ENCODE peak calls at places on chromosomes 2 and 18, in seven cellular contexts. J is heart left ventricle, W is gastrocnemius medialis, Y is upper lobe of right lung, Q is fibroblast of lung, X is endodermal cell, R is cardiac muscle cell. I is an unnamed sample.

GRCh38 chr18:75247601-75248421 is 37.2 kb downstream of the TSHZ1 start:
- DNase-seq in Y (no peak), Q (peak; percentile 60), W (no peak), R (peak; percentile 72), X (no peak), J (no peak), I (no peak)

GRCh38 chr2:217880891-217881290 is 121.9 kb downstream of the TNS1 start:
- DNase-seq in Q (no peak), X (no peak), R (no peak), J (peak; percentile 66), W (no peak), Y (no peak), I (no peak)

GRCh38 chr2:64637931-64638330 is 15.8 kb downstream of the SERTAD2 start:
- DNase-seq in Q (no peak), J (no peak), Y (no peak), W (no peak), R (no peak), X (no peak), I (no peak)

GRCh38 chr2:41151746-41152145 is 699.9 kb upstream of the SLC8A1 start:
- DNase-seq in W (no peak), Q (no peak), R (no peak), J (no peak), Y (no peak), X (no peak), I (no peak)

GRCh38 chr2:236287656-236288055 is 23.4 kb upstream of the ASB18 start:
- DNase-seq in Y (no peak), Q (no peak), R (no peak), J (no peak), W (no peak), X (peak; percentile 17), I (no peak)

GRCh38 chr2:133780099-133780996 is 212.1 kb upstream of the NCKAP5 start:
- DNase-seq in Q (peak; percentile 71), X (peak; percentile 85), R (peak; percentile 84), Y (no peak), W (no peak), J (no peak), I (no peak)

GRCh38 chr2:227325056-227325823 is at the start of gene MFF:
- DNase-seq in Q (peak; percentile 93), X (peak; percentile 95), R (peak; percentile 96), J (peak; percentile 95), W (peak; percentile 91), Y (peak; percentile 97), I (peak; percentile 82)

GRCh38 chr2:12821656-12822055 is 104.9 kb downstream of the TRIB2 start:
- DNase-seq in J (no peak), Q (no peak), W (no peak), R (no peak), Y (no peak), X (no peak), I (no peak)

GRCh38 chr2:38125830-38126229 is 49.9 kb upstream of the CYP1B1 start:
- DNase-seq in R (no peak), Y (no peak), W (no peak), Q (no peak), J (no peak), X (no peak), I (no peak)

GRCh38 chr2:165454905-165455304 is 14.6 kb upstream of the CSRNP3 start:
- DNase-seq in R (no peak), W (no peak), Y (no peak), Q (no peak), X (no peak), J (no peak), I (no peak)

GRCh38 chr2:218876562-218877219 is 4.0 kb upstream of the WNT10A start:
- DNase-seq in W (no peak), R (peak; percentile 79), Y (no peak), J (peak; percentile 62), X (peak; percentile 96), Q (peak; percentile 37), I (no peak)

GRCh38 chr2:25981596-25982272 is 563 bp downstream of the KIF3C start:
- DNase-seq in Q (peak; percentile 21), W (no peak), Y (peak; percentile 68), J (no peak), R (peak; percentile 23), X (no peak), I (no peak)

GRCh38 chr2:96797066-96797625 is 18.9 kb upstream of the CNNM3 start:
- DNase-seq in R (no peak), X (no peak), J (no peak), W (no peak), Y (no peak), Q (no peak), I (no peak)

GRCh38 chr18:69447886-69448285 is 47.2 kb downstream of the DOK6 start:
- DNase-seq in Y (no peak), Q (peak; percentile 58), W (no peak), J (no peak), X (no peak), R (no peak), I (no peak)

GRCh38 chr18:53147472-53147871 is 807.5 kb downstream of the DCC start:
- DNase-seq in J (no peak), X (no peak), R (no peak), W (no peak), Q (no peak), Y (no peak), I (no peak)

GRCh38 chr2:229921101-229921891 is 513 bp downstream of the TRIP12 start:
- DNase-seq in Y (peak; percentile 91), X (peak; percentile 79), W (peak; percentile 45), Q (peak; percentile 42), R (peak; percentile 42), J (peak; percentile 79), I (peak; percentile 12)

GRCh38 chr2:157809212-157809611 is 66.9 kb downstream of the ACVR1 start:
- DNase-seq in Q (peak; percentile 93), W (peak; percentile 24), Y (no peak), J (no peak), X (no peak), R (peak; percentile 40), I (no peak)

GRCh38 chr2:160142472-160142871 is 57.6 kb downstream of the ITGB6 start:
- DNase-seq in Y (no peak), J (no peak), W (no peak), Q (peak; percentile 38), R (no peak), X (peak; percentile 20), I (no peak)

GRCh38 chr18:73975266-73975665 is 172.4 kb downstream of the FBXO15 start:
- DNase-seq in W (no peak), Y (no peak), Q (peak; percentile 85), X (no peak), R (peak; percentile 3), J (no peak), I (no peak)

GRCh38 chr18:32209685-32210445 is 20.0 kb downstream of the MEP1B start:
- DNase-seq in Q (no peak), J (no peak), R (no peak), X (no peak), W (no peak), Y (no peak), I (no peak)

GRCh38 chr2:108604196-108604595 is 69.9 kb downstream of the LIMS1 start:
- DNase-seq in X (no peak), R (no peak), Y (no peak), W (no peak), J (no peak), Q (peak; percentile 64), I (no peak)

GRCh38 chr2:233032551-233033320 is at the start of gene NEU2:
- DNase-seq in Q (no peak), J (no peak), Y (no peak), W (no peak), X (no peak), R (no peak), I (no peak)

GRCh38 chr2:98452396-98453027 is 7.9 kb downstream of the INPP4A start:
- DNase-seq in X (peak; percentile 44), R (no peak), W (no peak), Y (no peak), Q (no peak), J (no peak), I (no peak)

DNA sequence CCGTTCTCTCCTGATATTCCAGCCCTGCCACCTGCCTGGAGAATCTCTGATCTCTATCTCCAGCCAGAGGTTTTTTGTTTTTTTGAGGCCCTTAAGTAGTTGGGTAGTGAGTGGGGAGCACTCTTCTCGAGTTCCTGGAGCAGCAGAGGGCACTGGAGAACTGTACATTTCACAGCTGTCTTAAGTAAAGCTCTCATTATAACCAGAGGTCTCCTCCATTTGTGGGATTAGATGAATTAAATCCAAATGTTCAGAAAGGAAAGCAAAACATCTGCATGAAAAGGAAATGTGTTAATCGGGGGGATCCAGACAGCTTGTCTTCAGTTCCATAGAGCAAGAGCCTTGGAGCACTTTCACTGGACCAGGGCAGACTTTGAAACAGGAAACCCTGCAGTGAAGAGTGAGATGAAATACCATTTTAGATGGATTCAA is 32.8 kb downstream of the AOX1 start:
- DNase-seq in Q (peak; percentile 44), Y (no peak), X (no peak), R (peak; percentile 87), J (no peak), W (no peak), I (no peak)
- TF ChIP-seq CTCF in Q (peak; percentile 59), Y (peak; percentile 7), X (peak; percentile 34), R (peak; percentile 59), J (peak; percentile 33), W (no peak), I (no peak)

GRCh38 chr2:175181877-175182308 is 383 bp upstream of the ATP5MC3 start:
- DNase-seq in J (no peak), W (no peak), R (no peak), Q (no peak), X (no peak), Y (no peak), I (no peak)
- H3K27ac ChIP-seq in J (peak overlapping the region; percentile 95), W (peak overlapping the region; percentile 87), R (peak overlapping the region; percentile 96), Q (peak overlapping the region; percentile 67), X (no peak overlapping the region), Y (peak overlapping the region; percentile 88), I (peak overlapping the region; percentile 68)

DNA sequence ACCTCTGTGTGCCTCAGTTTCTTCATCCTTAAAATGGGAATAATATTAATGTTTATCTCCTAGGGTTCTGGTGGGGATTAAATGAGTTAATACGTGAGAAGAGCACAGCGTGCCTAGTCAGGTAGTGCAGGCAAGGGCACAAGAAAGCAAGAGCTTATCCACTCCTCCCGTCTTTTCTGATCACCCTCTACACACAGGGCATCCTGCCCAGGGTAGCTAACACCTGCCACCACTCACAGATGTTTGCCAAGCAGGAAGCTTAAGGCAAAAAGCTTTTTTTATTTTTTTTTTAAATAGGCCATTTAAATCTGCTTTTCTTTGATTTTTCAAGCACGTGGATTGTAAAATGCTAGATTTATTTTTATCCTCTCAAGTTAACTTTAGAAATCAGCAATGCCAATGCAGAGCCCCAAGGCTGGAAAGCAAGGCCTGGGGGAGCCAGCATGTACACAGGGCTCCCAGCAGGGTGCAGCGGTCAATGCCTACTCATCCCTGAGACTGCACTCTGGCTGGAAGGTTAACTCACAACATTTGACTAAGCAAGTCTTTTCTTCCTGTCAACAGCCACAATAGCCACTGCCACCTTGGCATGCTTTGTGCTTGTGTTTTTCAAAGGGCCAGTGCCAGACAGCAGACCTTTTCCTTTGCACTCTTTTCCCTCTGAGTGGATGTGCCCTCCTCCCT is 86.5 kb upstream of the ACAA2 start:
- DNase-seq in X (no peak), W (no peak), Q (no peak), J (no peak), R (no peak), Y (no peak), I (no peak)
- TF ChIP-seq CTCF in X (peak; percentile 53), W (no peak), Q (no peak), J (no peak), R (peak; percentile 10), Y (no peak), I (no peak)

DNA sequence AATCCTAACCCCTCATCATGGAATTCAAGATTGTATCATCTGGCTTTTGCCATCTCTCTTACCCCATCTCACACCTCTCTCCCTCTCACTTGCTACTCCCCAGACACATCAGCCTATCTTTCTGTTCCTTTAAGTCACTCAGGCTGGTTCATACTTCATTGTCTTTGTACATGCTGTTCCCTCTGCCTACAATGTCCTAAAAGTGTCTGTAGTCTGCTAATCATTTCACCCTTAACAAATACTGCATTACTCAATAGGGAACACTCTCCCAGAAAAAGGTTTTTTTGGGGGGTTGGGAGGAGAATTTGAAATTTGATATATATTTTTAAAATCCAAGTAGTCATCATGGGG is 146.2 kb upstream of the KLF7 start:
- DNase-seq in X (no peak), W (no peak), Q (no peak), J (no peak), R (no peak), Y (no peak), I (no peak)
- H3K27ac ChIP-seq in X (no peak overlapping the region), W (peak overlapping the region; percentile 6), Q (peak overlapping the region; percentile 41), J (no peak overlapping the region), R (no peak overlapping the region), Y (peak overlapping the region; percentile 48), I (no peak overlapping the region)

I was measured in thoracic aorta.